ENCODE peak calls at places on chromosomes 16 and 17, in four cellular contexts. L is HEK293T, E is K562, W is HepG2. J is an unnamed sample.

GRCh38 chr16:21277045-21277926 is 804 bp downstream of the CRYM start:
- DNase-seq in L (no peak), E (no peak), W (no peak), J (no peak)

GRCh38 chr17:75697651-75698291 is 23.5 kb upstream of the ITGB4 start:
- DNase-seq in L (no peak), E (no peak), W (peak; percentile 68), J (no peak)

GRCh38 chr16:31382485-31383161 is 10.5 kb upstream of the ITGAD start:
- DNase-seq in L (peak; percentile 85), E (peak; percentile 71), W (peak; percentile 42), J (no peak)

GRCh38 chr17:31564883-31565297 is 173.4 kb downstream of the RAB11FIP4 start:
- DNase-seq in L (no peak), E (no peak), W (no peak), J (no peak)

GRCh38 chr16:49902908-49903307 is 47.0 kb upstream of the ZNF423 start:
- DNase-seq in L (no peak), E (no peak), W (no peak), J (no peak)

GRCh38 chr16:1960665-1961630 is 1.6 kb downstream of the NDUFB10 start:
- DNase-seq in L (no peak), E (no peak), W (peak; percentile 53), J (no peak)

GRCh38 chr16:57245472-57246113 is 534 bp downstream of the ARL2BP start:
- DNase-seq in L (peak; percentile 43), E (no peak), W (no peak), J (no peak)

GRCh38 chr16:87317766-87318121 is 552 bp upstream of the C16orf95 start:
- DNase-seq in L (peak; percentile 54), E (no peak), W (peak; percentile 67), J (no peak)

GRCh38 chr16:1633310-1633709 is 21.1 kb downstream of the CRAMP1 start:
- DNase-seq in L (no peak), E (no peak), W (no peak), J (no peak)

GRCh38 chr17:36529121-36529520 is 5.5 kb downstream of the MYO19 start:
- DNase-seq in L (no peak), E (peak; percentile 19), W (no peak), J (no peak)

GRCh38 chr16:51431517-51432241 is 280.6 kb upstream of the SALL1 start:
- DNase-seq in L (peak; percentile 65), E (no peak), W (no peak), J (no peak)

GRCh38 chr17:72357764-72358365 is 237.0 kb downstream of the SOX9 start:
- DNase-seq in L (no peak), E (no peak), W (no peak), J (no peak)

GRCh38 chr17:19724501-19725420 is 8.4 kb upstream of the SLC47A2 start:
- DNase-seq in L (no peak), E (no peak), W (no peak), J (no peak)

GRCh38 chr17:65261682-65262636 is 124.8 kb downstream of the RGS9 start:
- DNase-seq in L (no peak), E (no peak), W (no peak), J (no peak)

GRCh38 chr17:39755550-39756375 is 18.0 kb downstream of the GRB7 start:
- DNase-seq in L (no peak), E (no peak), W (peak; percentile 23), J (peak; percentile 84)

GRCh38 chr17:12789976-12790805 is 893 bp downstream of the ARHGAP44 start:
- DNase-seq in L (peak; percentile 19), E (peak; percentile 9), W (no peak), J (no peak)

GRCh38 chr16:81243927-81244326 is 5.4 kb downstream of the BCO1 start:
- DNase-seq in L (no peak), E (no peak), W (no peak), J (no peak)

GRCh38 chr16:76268824-76269223 is 8.4 kb upstream of the CNTNAP4 start:
- DNase-seq in L (no peak), E (no peak), W (no peak), J (peak; percentile 13)

GRCh38 chr16:87305505-87306391 is 11.4 kb downstream of the C16orf95 start:
- DNase-seq in L (peak; percentile 33), E (peak; percentile 87), W (no peak), J (no peak)

GRCh38 chr16:84599528-84600202 is 18.2 kb downstream of the COTL1 start:
- DNase-seq in L (no peak), E (no peak), W (peak; percentile 95), J (no peak)

GRCh38 chr16:71883193-71883848 is 661 bp downstream of the ZNF821 start:
- DNase-seq in L (peak; percentile 30), E (peak; percentile 46), W (no peak), J (no peak)

GRCh38 chr17:63974594-63975192 is 2.0 kb upstream of the SCN4A start:
- DNase-seq in L (no peak), E (no peak), W (no peak), J (no peak)

GRCh38 chr17:20009302-20010098 is at the start of gene SPECC1:
- DNase-seq in L (peak; percentile 92), E (peak; percentile 28), W (peak; percentile 62), J (no peak)

GRCh38 chr17:33302394-33302793 is 9.3 kb upstream of the ASIC2 start:
- DNase-seq in L (no peak), E (no peak), W (no peak), J (no peak)

GRCh38 chr17:74862108-74862901 is 2.6 kb upstream of the GRIN2C start:
- DNase-seq in L (peak; percentile 75), E (peak; percentile 65), W (peak; percentile 59), J (no peak)

GRCh38 chr17:82110298-82110697 is 12.3 kb upstream of the FASN start:
- DNase-seq in L (no peak), E (no peak), W (peak; percentile 88), J (no peak)

GRCh38 chr16:23976091-23977001 is 140.6 kb downstream of the PRKCB start:
- DNase-seq in L (no peak), E (no peak), W (no peak), J (no peak)

GRCh38 chr17:17440938-17441730 is 35.7 kb upstream of the MED9 start:
- DNase-seq in L (no peak), E (no peak), W (no peak), J (no peak)

GRCh38 chr17:35865412-35866355 is 3.0 kb downstream of the HEATR9 start:
- DNase-seq in L (no peak), E (no peak), W (peak; percentile 27), J (no peak)

GRCh38 chr16:5468488-5468887 is 370.9 kb upstream of the EEF2KMT start:
- DNase-seq in L (no peak), E (no peak), W (no peak), J (no peak)

DNA sequence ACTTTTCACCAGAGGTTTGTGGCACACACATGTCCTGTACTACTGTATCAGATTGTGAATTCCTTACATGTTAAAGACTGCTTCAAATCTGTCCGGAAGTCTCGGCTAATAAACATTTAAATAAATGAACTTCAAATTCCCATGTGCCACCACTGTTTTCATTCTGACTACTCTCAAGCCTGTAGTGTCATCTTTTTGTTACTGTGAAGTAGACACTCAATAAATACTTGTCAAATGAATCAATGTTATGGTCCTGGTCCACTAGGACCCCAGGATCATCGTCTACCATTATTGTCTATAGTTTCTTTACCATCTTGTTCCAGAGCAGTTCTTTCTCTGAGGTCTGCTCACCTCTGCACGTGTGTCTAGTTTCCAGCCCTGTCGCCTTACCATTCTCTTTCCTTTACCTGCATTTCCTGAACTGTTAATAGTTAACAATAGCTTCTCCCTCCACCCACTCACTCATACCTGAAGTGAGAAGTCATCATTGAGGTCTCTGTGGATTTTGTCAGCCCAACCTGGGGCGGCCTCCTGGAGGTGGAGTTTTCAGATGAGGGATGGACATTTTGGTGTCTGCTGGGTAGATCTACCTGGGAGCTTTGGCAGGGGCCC is 333.0 kb downstream of the SEC14L1 start:
- DNase-seq in L (no peak), E (no peak), W (no peak), J (no peak)
- TF ChIP-seq FOXK2 in L (no peak), E (no peak), W (no peak), J (no peak)

DNA sequence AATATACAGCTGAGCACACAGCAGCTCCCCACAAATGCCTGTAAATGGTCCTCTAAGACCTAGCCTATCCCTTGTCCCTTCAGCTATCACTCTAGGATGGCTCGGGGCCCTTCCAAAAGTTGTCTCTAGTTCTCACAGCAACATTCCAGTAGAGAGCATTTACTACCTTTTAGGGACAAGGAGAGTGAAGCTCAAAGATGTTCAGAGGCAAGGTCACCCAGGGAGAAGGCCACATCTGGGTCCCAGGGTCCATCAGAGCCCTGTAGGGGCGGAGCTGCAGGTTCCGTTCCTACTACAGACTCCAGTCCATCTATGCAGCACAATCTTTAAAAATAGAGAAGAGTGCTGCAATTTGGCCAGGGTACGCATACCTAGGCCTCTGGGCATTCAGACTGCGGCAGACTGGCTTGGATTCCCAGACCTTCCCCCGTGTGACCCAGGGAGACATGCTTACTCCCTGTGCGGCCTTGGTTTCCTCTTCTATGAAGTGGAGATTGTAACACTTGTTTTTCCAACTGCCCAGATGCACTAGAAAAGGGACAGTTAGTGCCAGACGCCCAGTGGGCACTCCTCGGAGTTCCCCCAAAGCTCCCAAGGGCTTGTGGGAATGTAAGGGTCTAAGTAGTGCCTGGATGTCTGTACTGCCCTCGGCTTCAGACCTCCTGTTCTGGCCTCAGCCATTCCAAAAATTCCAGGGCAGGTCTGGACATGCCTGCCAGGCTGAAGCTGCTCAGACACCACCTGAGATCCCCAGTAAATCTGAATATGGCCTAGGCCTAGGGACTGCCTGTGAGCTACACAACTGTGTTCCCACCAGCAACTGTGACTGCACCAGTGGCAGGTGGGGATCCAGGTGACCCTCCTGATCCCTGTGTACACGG is 2.5 kb downstream of the SLC12A4 start:
- DNase-seq in L (no peak), E (no peak), W (peak; percentile 39), J (no peak)
- TF ChIP-seq FOXK2 in L (no peak), E (no peak), W (no peak), J (no peak)

DNA sequence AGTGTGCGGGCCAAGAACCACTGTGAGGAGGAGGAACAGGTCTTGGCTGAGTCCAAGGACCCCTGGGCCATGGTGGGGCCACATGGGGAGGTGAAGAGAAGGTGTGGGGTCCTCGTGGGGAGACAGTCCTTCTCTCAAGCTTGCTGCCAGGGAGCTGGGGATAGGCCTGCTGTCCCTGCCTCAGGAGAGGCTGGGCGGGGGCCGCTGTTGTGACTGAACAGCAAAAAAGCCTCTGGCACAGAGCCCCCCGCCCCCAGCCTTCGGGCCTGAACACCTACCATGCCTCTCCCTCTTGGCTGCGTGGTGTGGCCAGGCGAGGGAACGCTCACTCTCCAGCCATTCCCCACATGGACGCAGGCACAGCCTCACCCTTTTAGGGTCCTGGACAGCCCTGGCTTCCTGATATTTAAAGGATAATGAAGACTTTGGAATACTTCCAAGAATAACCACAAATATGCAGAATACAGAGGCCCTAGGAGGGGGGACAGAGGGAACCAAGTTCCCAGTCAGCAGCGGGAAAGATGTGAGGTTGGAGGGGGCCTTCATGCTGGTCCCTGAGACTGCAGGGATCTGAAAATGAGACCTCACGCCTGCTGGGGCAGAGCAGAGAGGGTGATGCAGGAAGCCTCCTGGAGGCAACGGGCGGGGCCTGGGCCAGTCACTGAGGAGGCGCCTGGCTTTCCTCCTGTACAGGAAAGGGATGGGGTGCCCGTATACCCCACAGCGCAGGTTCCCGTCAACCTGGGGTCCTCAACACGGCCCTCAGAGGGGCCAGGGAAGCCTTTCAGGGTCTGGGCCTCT is 100.0 kb upstream of the CREBBP start:
- DNase-seq in L (no peak), E (no peak), W (no peak), J (no peak)
- TF ChIP-seq FOXK2 in L (no peak), E (no peak), W (no peak), J (no peak)

GRCh38 chr16:79434097-79434496 is 166.4 kb downstream of the MAF start:
- DNase-seq in L (no peak), E (no peak), W (no peak), J (no peak)

GRCh38 chr16:79436885-79437284 is 163.7 kb downstream of the MAF start:
- DNase-seq in L (no peak), E (no peak), W (no peak), J (no peak)

GRCh38 chr16:79439866-79440265 is 160.7 kb downstream of the MAF start:
- DNase-seq in L (no peak), E (no peak), W (no peak), J (no peak)

GRCh38 chr16:79434771-79435170 is 165.8 kb downstream of the MAF start:
- DNase-seq in L (no peak), E (no peak), W (no peak), J (no peak)

GRCh38 chr16:79437764-79438728 is 162.5 kb downstream of the MAF start:
- DNase-seq in L (no peak), E (no peak), W (no peak), J (no peak)
- TF ChIP-seq FOXK2 in L (no peak), E (no peak), W (no peak), J (no peak)